ENCODE peak calls at places on chromosomes 1 and 21, in five cellular contexts. O, X, C, N and L are unnamed samples.

GRCh38 chr1:10495942-10496341 is 21.2 kb downstream of the PEX14 start:
- DNase-seq in N (no peak), O (no peak), C (no peak), X (no peak), L (no peak)

GRCh38 chr1:15540201-15540600 is 13.6 kb downstream of the DNAJC16 start:
- DNase-seq in O (no peak), X (no peak), C (peak), N (no peak), L (no peak)

GRCh38 chr1:240650877-240651276 is 38.9 kb upstream of the GREM2 start:
- DNase-seq in O (no peak), C (no peak), N (no peak), X (no peak), L (no peak)

GRCh38 chr1:98661544-98662353 is at the start of gene SNX7:
- DNase-seq in O (no peak), X (peak), C (peak), N (peak), L (peak)

GRCh38 chr21:37974081-37974480 is 57.8 kb upstream of the KCNJ6 start:
- DNase-seq in N (no peak), X (no peak), C (peak), O (no peak), L (no peak)

GRCh38 chr1:12147116-12147753 is 19.6 kb upstream of the TNFRSF1B start:
- DNase-seq in N (no peak), C (no peak), O (no peak), X (no peak), L (no peak)

GRCh38 chr1:5917591-5918274 is 74.5 kb downstream of the NPHP4 start:
- DNase-seq in X (no peak), O (no peak), N (no peak), C (no peak), L (no peak)

GRCh38 chr1:101996830-101997485 is at the start of gene OLFM3:
- DNase-seq in C (no peak), N (peak), O (no peak), X (no peak), L (peak)

GRCh38 chr1:179781962-179782361 is 38.9 kb downstream of the FAM163A start:
- DNase-seq in O (no peak), C (peak), X (no peak), N (no peak), L (peak)

GRCh38 chr21:44814498-44815023 is 3.3 kb downstream of the SUMO3 start:
- DNase-seq in C (no peak), O (no peak), X (no peak), N (no peak), L (no peak)

GRCh38 chr1:186903374-186904129 is 74.8 kb downstream of the PLA2G4A start:
- DNase-seq in X (no peak), C (no peak), O (no peak), N (no peak), L (no peak)

GRCh38 chr1:75539230-75540116 is 71.4 kb downstream of the SLC44A5 start:
- DNase-seq in X (no peak), N (no peak), O (no peak), C (no peak), L (no peak)

GRCh38 chr1:51203121-51203873 is 32.8 kb upstream of the RNF11 start:
- DNase-seq in C (no peak), X (no peak), O (no peak), N (no peak), L (no peak)

GRCh38 chr1:109241344-109241743 is 8.0 kb upstream of the CELSR2 start:
- DNase-seq in O (no peak), N (no peak), C (no peak), X (no peak), L (no peak)

GRCh38 chr1:23592209-23592905 is 33.1 kb upstream of the ID3 start:
- DNase-seq in N (no peak), C (no peak), O (no peak), X (no peak), L (no peak)

GRCh38 chr1:223017291-223017690 is 125.8 kb downstream of the TLR5 start:
- DNase-seq in X (no peak), C (no peak), O (no peak), N (no peak), L (no peak)

GRCh38 chr21:32184485-32184884 is 94.4 kb downstream of the MIS18A start:
- DNase-seq in X (no peak), C (no peak), O (no peak), N (no peak), L (no peak)

GRCh38 chr1:17833661-17834501 is 78.7 kb downstream of the ACTL8 start:
- DNase-seq in C (no peak), N (no peak), O (no peak), X (no peak), L (no peak)

GRCh38 chr1:163069655-163070277 is 605 bp downstream of the RGS4 start:
- DNase-seq in C (no peak), N (no peak), O (no peak), X (no peak), L (no peak)

GRCh38 chr1:173878251-173878650 is 10.1 kb downstream of the ZBTB37 start:
- DNase-seq in O (no peak), C (no peak), X (no peak), N (no peak), L (no peak)

DNA sequence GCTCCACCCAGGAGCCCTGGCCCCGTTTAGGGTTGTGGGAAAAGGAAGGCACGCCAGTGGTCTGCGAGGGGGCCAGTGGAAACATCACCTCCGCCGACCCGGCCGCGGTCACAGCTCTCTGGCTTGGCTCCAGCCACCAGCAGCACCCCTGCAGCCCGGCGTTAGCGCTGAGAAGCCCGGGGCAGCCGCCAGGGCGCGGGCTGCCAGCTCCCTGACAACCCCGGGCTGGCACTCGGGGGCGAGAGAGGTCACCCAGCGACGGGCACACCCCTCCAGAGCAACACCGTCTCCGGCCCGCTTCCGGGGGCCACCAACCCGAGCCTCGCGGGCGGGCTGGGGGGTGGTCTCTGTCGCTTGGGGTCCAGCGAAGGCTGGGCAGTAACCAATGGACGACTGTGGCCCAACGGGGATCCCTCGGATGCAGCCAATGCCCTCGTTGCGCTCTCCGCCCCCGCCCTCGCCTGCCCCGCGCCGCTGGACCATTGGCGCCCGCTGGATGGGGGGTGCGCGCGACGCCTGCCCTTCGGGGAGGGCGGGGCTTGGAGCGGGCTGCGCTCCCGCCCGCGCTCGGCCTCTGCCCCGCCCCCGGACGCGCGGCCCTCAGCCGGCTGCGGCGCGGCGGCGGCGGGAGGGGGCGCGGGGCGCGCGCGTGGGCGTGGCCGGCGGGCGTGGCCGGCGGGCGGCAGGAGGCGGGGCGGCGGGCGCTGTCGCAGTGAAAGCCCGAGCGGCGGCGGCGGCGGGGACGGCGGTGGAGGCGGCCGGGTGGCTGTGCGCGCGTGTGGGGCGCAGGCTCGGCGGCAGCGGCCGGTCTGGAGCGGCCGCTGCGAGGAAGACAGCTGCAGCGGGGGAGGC is at the start of gene MAN1C1:
- DNase-seq in N (peak), X (peak), C (peak), O (no peak), L (peak)
- TF ChIP-seq CTCF in N (no peak), X (no peak), C (peak), O (peak), L (no peak)

DNA sequence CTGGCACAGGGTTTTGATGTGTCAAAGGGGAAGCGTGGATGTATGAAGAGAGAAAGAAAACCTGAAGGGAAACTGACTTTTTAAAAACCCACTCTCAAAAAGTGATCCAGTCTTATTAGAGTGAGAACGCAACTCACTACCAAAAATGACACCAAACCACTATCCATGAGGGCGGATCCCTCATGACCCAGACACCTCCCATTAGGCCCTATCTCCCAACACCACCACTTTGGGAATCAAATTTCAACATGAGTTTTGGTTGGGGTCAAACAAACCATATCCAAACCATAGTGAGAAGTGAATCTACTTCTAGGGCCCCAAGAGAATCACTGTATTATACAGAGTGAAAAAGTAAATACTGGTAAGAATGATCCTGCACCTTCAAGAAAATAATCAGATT is 53.5 kb downstream of the FNBP1L start:
- DNase-seq in O (no peak), C (no peak), N (no peak), X (no peak), L (no peak)
- TF ChIP-seq POLR2A in O (no peak), C (no peak), N (no peak), X (no peak), L (no peak)

GRCh38 chr1:20087668-20088067 is 17.7 kb downstream of the PLA2G5 start:
- DNase-seq in C (no peak), N (no peak), O (no peak), X (peak), L (no peak)
- TF ChIP-seq CTCF in C (no peak), N (peak), O (no peak), X (no peak), L (no peak)

GRCh38 chr21:42850463-42850862 is 28.9 kb downstream of the WDR4 start:
- DNase-seq in N (no peak), C (no peak), X (no peak), O (no peak), L (no peak)
- TF ChIP-seq POLR2A in N (no peak), C (no peak), X (no peak), O (no peak), L (no peak)

DNA sequence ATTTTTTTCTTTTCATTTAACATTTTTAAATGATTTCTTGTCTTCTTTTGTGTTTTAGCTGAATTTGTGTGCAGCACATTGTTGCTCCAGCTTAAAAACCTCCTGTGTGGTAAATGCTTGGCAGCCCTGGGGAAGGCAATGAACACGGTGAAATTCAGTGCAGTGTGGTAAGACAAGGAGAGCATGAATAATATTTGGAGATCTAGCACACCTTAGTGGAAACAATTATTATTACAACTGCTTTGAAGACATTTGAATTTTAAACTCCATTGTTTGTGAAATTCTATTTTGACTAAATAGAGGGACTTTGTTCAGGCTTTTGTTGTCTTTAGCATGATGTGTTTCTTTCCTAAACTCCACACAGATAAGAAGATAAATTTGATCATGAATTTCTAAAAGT is 242.6 kb upstream of the CXADR start:
- DNase-seq in N (peak), O (no peak), C (peak), X (peak), L (peak)
- TF ChIP-seq CTCF in N (no peak), O (peak), C (peak), X (peak), L (peak)

DNA sequence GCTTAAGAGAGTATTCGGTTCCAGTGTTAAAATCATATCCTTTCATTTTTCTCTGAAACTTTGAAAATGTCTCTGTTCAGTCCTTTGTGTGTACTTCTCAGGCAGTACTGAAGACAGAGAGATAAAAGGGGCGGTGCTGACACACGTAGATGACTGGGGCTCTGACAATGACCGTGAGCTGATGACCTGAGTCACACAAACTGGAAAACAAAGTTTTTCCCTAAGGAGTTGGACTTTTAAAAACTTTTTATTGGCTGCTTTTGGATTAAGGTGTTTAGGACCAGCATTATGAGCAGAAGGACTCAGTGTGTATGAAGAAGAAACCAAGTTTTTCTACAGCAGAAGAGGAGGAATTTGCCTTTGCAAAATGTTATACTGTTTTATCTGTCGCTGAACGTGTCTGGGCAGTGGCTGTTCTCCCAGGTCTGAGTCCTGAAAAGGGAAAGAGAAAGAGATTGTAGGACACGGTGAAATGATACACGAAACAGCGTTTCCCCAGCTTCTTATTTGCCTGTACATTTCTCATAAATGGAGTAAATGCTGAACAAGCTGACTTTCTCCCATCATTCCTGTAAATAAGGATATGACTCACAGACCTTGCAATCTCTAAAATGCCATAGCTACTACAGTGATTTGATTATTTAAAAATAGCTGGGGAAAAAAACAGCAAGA is 51.5 kb downstream of the MAP3K7CL start:
- DNase-seq in N (no peak), O (no peak), C (peak), X (peak), L (no peak)
- TF ChIP-seq POLR2A in N (no peak), O (no peak), C (peak), X (no peak), L (no peak)